ENCODE peak calls at places on chromosome 12, in five cellular contexts. One of them, this sample, is unnamed.

GRCh38 chr12:78759387-78759786 is 105.2 kb upstream of the SYT1 start:
- DNase-seq in pancreas: no peak
- DNase-seq in heart left ventricle: no peak
- DNase-seq in A549: peak
- DNase-seq in activated CD8-positive, alpha-beta T cell treated with anti-CD3 and anti-CD28 coated beads for 36 hours: no peak
- DNase-seq in this sample: no peak

GRCh38 chr12:108744021-108744897 is 12.9 kb upstream of the CORO1C start:
- DNase-seq in pancreas: no peak
- DNase-seq in heart left ventricle: no peak
- DNase-seq in A549: no peak
- DNase-seq in activated CD8-positive, alpha-beta T cell treated with anti-CD3 and anti-CD28 coated beads for 36 hours: no peak
- DNase-seq in this sample: no peak

GRCh38 chr12:108562348-108563134 is at the start of gene ISCU:
- DNase-seq in pancreas: peak
- DNase-seq in heart left ventricle: peak
- DNase-seq in A549: peak
- DNase-seq in activated CD8-positive, alpha-beta T cell treated with anti-CD3 and anti-CD28 coated beads for 36 hours: peak
- DNase-seq in this sample: peak

GRCh38 chr12:84636801-84637285 is 275.8 kb downstream of the SLC6A15 start:
- DNase-seq in pancreas: no peak
- DNase-seq in heart left ventricle: no peak
- DNase-seq in A549: no peak
- DNase-seq in activated CD8-positive, alpha-beta T cell treated with anti-CD3 and anti-CD28 coated beads for 36 hours: no peak
- DNase-seq in this sample: no peak

GRCh38 chr12:41509655-41510054 is 321.5 kb downstream of the PDZRN4 start:
- DNase-seq in pancreas: no peak
- DNase-seq in heart left ventricle: no peak
- DNase-seq in A549: no peak
- DNase-seq in activated CD8-positive, alpha-beta T cell treated with anti-CD3 and anti-CD28 coated beads for 36 hours: no peak
- DNase-seq in this sample: no peak

GRCh38 chr12:32344047-32344446 is 55.3 kb upstream of the FGD4 start:
- DNase-seq in pancreas: no peak
- DNase-seq in heart left ventricle: no peak
- DNase-seq in A549: peak
- DNase-seq in activated CD8-positive, alpha-beta T cell treated with anti-CD3 and anti-CD28 coated beads for 36 hours: no peak
- DNase-seq in this sample: no peak

GRCh38 chr12:29656762-29657538 is 126.8 kb downstream of the TMTC1 start:
- DNase-seq in pancreas: no peak
- DNase-seq in heart left ventricle: no peak
- DNase-seq in A549: no peak
- DNase-seq in activated CD8-positive, alpha-beta T cell treated with anti-CD3 and anti-CD28 coated beads for 36 hours: no peak
- DNase-seq in this sample: no peak

GRCh38 chr12:70321182-70321581 is 44.9 kb upstream of the KCNMB4 start:
- DNase-seq in pancreas: no peak
- DNase-seq in heart left ventricle: no peak
- DNase-seq in A549: no peak
- DNase-seq in activated CD8-positive, alpha-beta T cell treated with anti-CD3 and anti-CD28 coated beads for 36 hours: no peak
- DNase-seq in this sample: no peak

GRCh38 chr12:53593031-53593430 is 33.2 kb downstream of the ATF7 start:
- DNase-seq in pancreas: no peak
- DNase-seq in heart left ventricle: no peak
- DNase-seq in A549: no peak
- DNase-seq in activated CD8-positive, alpha-beta T cell treated with anti-CD3 and anti-CD28 coated beads for 36 hours: no peak
- DNase-seq in this sample: no peak

GRCh38 chr12:3247077-3247476 is 169.9 kb downstream of the TSPAN9 start:
- DNase-seq in pancreas: no peak
- DNase-seq in heart left ventricle: no peak
- DNase-seq in A549: no peak
- DNase-seq in activated CD8-positive, alpha-beta T cell treated with anti-CD3 and anti-CD28 coated beads for 36 hours: no peak
- DNase-seq in this sample: no peak

GRCh38 chr12:62658910-62659309 is 192.3 kb downstream of the MON2 start:
- DNase-seq in pancreas: no peak
- DNase-seq in heart left ventricle: no peak
- DNase-seq in A549: no peak
- DNase-seq in activated CD8-positive, alpha-beta T cell treated with anti-CD3 and anti-CD28 coated beads for 36 hours: no peak
- DNase-seq in this sample: no peak

GRCh38 chr12:44193281-44193680 is 357.4 kb downstream of the TMEM117 start:
- DNase-seq in pancreas: no peak
- DNase-seq in heart left ventricle: no peak
- DNase-seq in A549: no peak
- DNase-seq in activated CD8-positive, alpha-beta T cell treated with anti-CD3 and anti-CD28 coated beads for 36 hours: no peak
- DNase-seq in this sample: no peak

GRCh38 chr12:85623726-85624125 is 212.5 kb downstream of the RASSF9 start:
- DNase-seq in pancreas: no peak
- DNase-seq in heart left ventricle: no peak
- DNase-seq in A549: no peak
- DNase-seq in activated CD8-positive, alpha-beta T cell treated with anti-CD3 and anti-CD28 coated beads for 36 hours: no peak
- DNase-seq in this sample: no peak

GRCh38 chr12:123983822-123984485 is 10.9 kb downstream of the ZNF664 start:
- DNase-seq in pancreas: no peak
- DNase-seq in heart left ventricle: peak
- DNase-seq in A549: peak
- DNase-seq in activated CD8-positive, alpha-beta T cell treated with anti-CD3 and anti-CD28 coated beads for 36 hours: peak
- DNase-seq in this sample: no peak

GRCh38 chr12:106205208-106206069 is 42.4 kb downstream of the CKAP4 start:
- DNase-seq in pancreas: no peak
- DNase-seq in heart left ventricle: peak
- DNase-seq in A549: peak
- DNase-seq in activated CD8-positive, alpha-beta T cell treated with anti-CD3 and anti-CD28 coated beads for 36 hours: no peak
- DNase-seq in this sample: no peak

GRCh38 chr12:66118240-66118891 is 12.2 kb downstream of the LLPH start:
- DNase-seq in pancreas: no peak
- DNase-seq in heart left ventricle: no peak
- DNase-seq in A549: no peak
- DNase-seq in activated CD8-positive, alpha-beta T cell treated with anti-CD3 and anti-CD28 coated beads for 36 hours: no peak
- DNase-seq in this sample: no peak

GRCh38 chr12:25767613-25768012 is 190.9 kb upstream of the RASSF8 start:
- DNase-seq in pancreas: no peak
- DNase-seq in heart left ventricle: no peak
- DNase-seq in A549: no peak
- DNase-seq in activated CD8-positive, alpha-beta T cell treated with anti-CD3 and anti-CD28 coated beads for 36 hours: no peak
- DNase-seq in this sample: no peak

GRCh38 chr12:110338754-110339153 is 57.7 kb downstream of the ATP2A2 start:
- DNase-seq in pancreas: no peak
- DNase-seq in heart left ventricle: no peak
- DNase-seq in A549: no peak
- DNase-seq in activated CD8-positive, alpha-beta T cell treated with anti-CD3 and anti-CD28 coated beads for 36 hours: no peak
- DNase-seq in this sample: no peak

GRCh38 chr12:93638954-93639353 is 38.2 kb upstream of the CRADD start:
- DNase-seq in pancreas: no peak
- DNase-seq in heart left ventricle: no peak
- DNase-seq in A549: no peak
- DNase-seq in activated CD8-positive, alpha-beta T cell treated with anti-CD3 and anti-CD28 coated beads for 36 hours: no peak
- DNase-seq in this sample: no peak

GRCh38 chr12:109905301-109905700 is 5.2 kb downstream of the TCHP start:
- DNase-seq in pancreas: no peak
- DNase-seq in heart left ventricle: no peak
- DNase-seq in A549: no peak
- DNase-seq in activated CD8-positive, alpha-beta T cell treated with anti-CD3 and anti-CD28 coated beads for 36 hours: no peak
- DNase-seq in this sample: no peak

DNA sequence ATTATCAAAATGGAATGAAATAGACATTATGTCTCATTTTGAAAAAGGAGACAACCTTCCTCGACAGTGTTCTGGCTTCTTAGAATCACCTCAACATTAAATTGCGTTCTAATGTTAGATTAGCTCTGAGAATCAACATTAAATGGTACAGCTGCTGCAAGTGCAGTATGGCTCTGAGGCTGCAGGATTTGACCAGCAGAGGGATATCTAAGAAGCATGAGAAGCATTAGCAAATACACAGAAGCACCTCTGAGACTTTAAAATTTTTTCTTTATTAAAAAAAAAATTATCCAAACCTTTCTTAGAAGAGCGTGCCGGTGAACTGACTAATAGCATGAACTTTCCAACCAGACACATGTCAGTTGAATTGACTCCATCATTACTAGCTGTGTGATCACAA is 253.4 kb upstream of the LRIG3 start:
- DNase-seq in pancreas: no peak
- DNase-seq in heart left ventricle: no peak
- DNase-seq in A549: no peak
- DNase-seq in activated CD8-positive, alpha-beta T cell treated with anti-CD3 and anti-CD28 coated beads for 36 hours: no peak
- DNase-seq in this sample: no peak
- TF ChIP-seq CTCF in pancreas: no peak
- TF ChIP-seq CTCF in heart left ventricle: no peak
- TF ChIP-seq CTCF in A549: no peak
- TF ChIP-seq CTCF in activated CD8-positive, alpha-beta T cell treated with anti-CD3 and anti-CD28 coated beads for 36 hours: no peak
- TF ChIP-seq CTCF in this sample: no peak

GRCh38 chr12:6868211-6869048 is 1.1 kb downstream of the TPI1 start:
- DNase-seq in pancreas: no peak
- DNase-seq in heart left ventricle: no peak
- DNase-seq in A549: no peak
- DNase-seq in activated CD8-positive, alpha-beta T cell treated with anti-CD3 and anti-CD28 coated beads for 36 hours: peak
- DNase-seq in this sample: no peak
- TF ChIP-seq CTCF in pancreas: no peak
- TF ChIP-seq CTCF in heart left ventricle: no peak
- TF ChIP-seq CTCF in A549: no peak
- TF ChIP-seq CTCF in activated CD8-positive, alpha-beta T cell treated with anti-CD3 and anti-CD28 coated beads for 36 hours: no peak
- TF ChIP-seq CTCF in this sample: no peak

GRCh38 chr12:130063866-130064265 is 98.4 kb upstream of the FZD10 start:
- DNase-seq in pancreas: no peak
- DNase-seq in heart left ventricle: no peak
- DNase-seq in A549: no peak
- DNase-seq in activated CD8-positive, alpha-beta T cell treated with anti-CD3 and anti-CD28 coated beads for 36 hours: no peak
- DNase-seq in this sample: no peak

GRCh38 chr12:130070017-130070653 is 92.1 kb upstream of the FZD10 start:
- DNase-seq in pancreas: no peak
- DNase-seq in heart left ventricle: peak
- DNase-seq in A549: peak
- DNase-seq in activated CD8-positive, alpha-beta T cell treated with anti-CD3 and anti-CD28 coated beads for 36 hours: no peak
- DNase-seq in this sample: no peak

GRCh38 chr12:130066742-130067141 is 95.5 kb upstream of the FZD10 start:
- DNase-seq in pancreas: no peak
- DNase-seq in heart left ventricle: no peak
- DNase-seq in A549: no peak
- DNase-seq in activated CD8-positive, alpha-beta T cell treated with anti-CD3 and anti-CD28 coated beads for 36 hours: no peak
- DNase-seq in this sample: no peak

GRCh38 chr12:130068741-130069140 is 93.5 kb upstream of the FZD10 start:
- DNase-seq in pancreas: no peak
- DNase-seq in heart left ventricle: no peak
- DNase-seq in A549: no peak
- DNase-seq in activated CD8-positive, alpha-beta T cell treated with anti-CD3 and anti-CD28 coated beads for 36 hours: no peak
- DNase-seq in this sample: no peak

GRCh38 chr12:130064999-130065398 is 97.3 kb upstream of the FZD10 start:
- DNase-seq in pancreas: no peak
- DNase-seq in heart left ventricle: no peak
- DNase-seq in A549: no peak
- DNase-seq in activated CD8-positive, alpha-beta T cell treated with anti-CD3 and anti-CD28 coated beads for 36 hours: no peak
- DNase-seq in this sample: no peak
- TF ChIP-seq CTCF in pancreas: no peak
- TF ChIP-seq CTCF in heart left ventricle: no peak
- TF ChIP-seq CTCF in A549: no peak
- TF ChIP-seq CTCF in activated CD8-positive, alpha-beta T cell treated with anti-CD3 and anti-CD28 coated beads for 36 hours: no peak
- TF ChIP-seq CTCF in this sample: no peak

GRCh38 chr12:64193045-64193444 is 29.1 kb downstream of the KICS2 start:
- DNase-seq in pancreas: no peak
- DNase-seq in heart left ventricle: no peak
- DNase-seq in A549: no peak
- DNase-seq in activated CD8-positive, alpha-beta T cell treated with anti-CD3 and anti-CD28 coated beads for 36 hours: no peak
- DNase-seq in this sample: no peak
- TF ChIP-seq CTCF in pancreas: no peak
- TF ChIP-seq CTCF in heart left ventricle: no peak
- TF ChIP-seq CTCF in A549: no peak
- TF ChIP-seq CTCF in activated CD8-positive, alpha-beta T cell treated with anti-CD3 and anti-CD28 coated beads for 36 hours: no peak
- TF ChIP-seq CTCF in this sample: no peak

GRCh38 chr12:50276912-50277671 is 6.2 kb downstream of the LIMA1 start:
- DNase-seq in pancreas: no peak
- DNase-seq in heart left ventricle: no peak
- DNase-seq in A549: no peak
- DNase-seq in activated CD8-positive, alpha-beta T cell treated with anti-CD3 and anti-CD28 coated beads for 36 hours: no peak
- DNase-seq in this sample: no peak
- TF ChIP-seq CTCF in pancreas: no peak
- TF ChIP-seq CTCF in heart left ventricle: no peak
- TF ChIP-seq CTCF in A549: no peak
- TF ChIP-seq CTCF in activated CD8-positive, alpha-beta T cell treated with anti-CD3 and anti-CD28 coated beads for 36 hours: no peak
- TF ChIP-seq CTCF in this sample: no peak

GRCh38 chr12:34400986-34401658 is 378.8 kb downstream of the ALG10 start:
- DNase-seq in pancreas: peak
- DNase-seq in heart left ventricle: peak
- DNase-seq in A549: no peak
- DNase-seq in activated CD8-positive, alpha-beta T cell treated with anti-CD3 and anti-CD28 coated beads for 36 hours: no peak
- DNase-seq in this sample: peak
- TF ChIP-seq CTCF in pancreas: no peak
- TF ChIP-seq CTCF in heart left ventricle: no peak
- TF ChIP-seq CTCF in A549: no peak
- TF ChIP-seq CTCF in activated CD8-positive, alpha-beta T cell treated with anti-CD3 and anti-CD28 coated beads for 36 hours: no peak
- TF ChIP-seq CTCF in this sample: no peak

GRCh38 chr12:130710001-130710732 is 5.9 kb downstream of the RIMBP2 start:
- DNase-seq in pancreas: no peak
- DNase-seq in heart left ventricle: no peak
- DNase-seq in A549: no peak
- DNase-seq in activated CD8-positive, alpha-beta T cell treated with anti-CD3 and anti-CD28 coated beads for 36 hours: no peak
- DNase-seq in this sample: no peak

GRCh38 chr12:130710733-130711080 is 5.4 kb downstream of the RIMBP2 start:
- DNase-seq in pancreas: no peak
- DNase-seq in heart left ventricle: no peak
- DNase-seq in A549: no peak
- DNase-seq in activated CD8-positive, alpha-beta T cell treated with anti-CD3 and anti-CD28 coated beads for 36 hours: no peak
- DNase-seq in this sample: no peak

GRCh38 chr12:130708648-130709047 is 7.5 kb downstream of the RIMBP2 start:
- DNase-seq in pancreas: no peak
- DNase-seq in heart left ventricle: no peak
- DNase-seq in A549: no peak
- DNase-seq in activated CD8-positive, alpha-beta T cell treated with anti-CD3 and anti-CD28 coated beads for 36 hours: no peak
- DNase-seq in this sample: no peak

GRCh38 chr12:130707571-130707891 is 8.6 kb downstream of the RIMBP2 start:
- DNase-seq in pancreas: no peak
- DNase-seq in heart left ventricle: no peak
- DNase-seq in A549: no peak
- DNase-seq in activated CD8-positive, alpha-beta T cell treated with anti-CD3 and anti-CD28 coated beads for 36 hours: no peak
- DNase-seq in this sample: no peak

DNA sequence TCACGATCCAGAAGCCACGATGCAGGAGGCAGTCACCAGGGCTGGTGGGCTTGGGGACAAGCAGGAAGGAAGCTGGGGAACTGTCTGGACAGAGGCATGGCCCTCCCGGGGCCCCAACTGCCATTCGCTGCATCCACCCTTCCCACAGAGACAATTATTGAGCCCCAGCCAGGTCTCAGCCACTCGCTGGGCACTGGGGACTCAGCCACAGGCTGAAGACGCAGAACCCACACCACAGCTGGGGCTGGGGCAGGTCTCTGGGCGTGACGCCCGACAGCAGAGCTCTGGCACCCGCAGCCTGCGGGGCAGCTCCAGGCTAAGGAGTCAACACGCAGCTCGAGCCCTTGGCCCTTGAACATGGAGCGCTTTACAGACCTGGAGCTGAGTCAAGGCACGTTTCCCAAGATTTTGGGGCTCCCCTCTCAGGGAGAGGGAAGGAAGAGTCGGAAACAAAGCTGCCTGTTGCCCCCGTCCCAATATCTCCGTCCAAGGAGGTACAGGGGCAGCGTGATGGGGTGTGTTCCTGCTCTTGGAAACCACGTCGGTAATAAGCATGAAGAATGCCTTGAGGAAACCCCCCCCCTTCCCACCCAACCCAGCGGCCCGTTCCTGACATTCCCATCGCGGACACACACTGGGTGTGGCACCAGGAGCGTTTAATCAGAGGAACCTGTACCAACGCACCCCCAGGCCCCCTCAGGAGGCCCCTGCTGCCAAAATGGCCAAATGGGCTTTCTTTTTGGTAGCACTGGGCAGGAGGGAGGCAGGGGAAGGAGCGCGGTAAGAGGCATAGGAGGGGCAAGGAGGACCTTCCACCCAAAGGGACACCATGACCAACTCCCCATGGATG is 6.7 kb downstream of the RIMBP2 start:
- DNase-seq in pancreas: no peak
- DNase-seq in heart left ventricle: no peak
- DNase-seq in A549: no peak
- DNase-seq in activated CD8-positive, alpha-beta T cell treated with anti-CD3 and anti-CD28 coated beads for 36 hours: no peak
- DNase-seq in this sample: no peak
- TF ChIP-seq CTCF in pancreas: no peak
- TF ChIP-seq CTCF in heart left ventricle: no peak
- TF ChIP-seq CTCF in A549: no peak
- TF ChIP-seq CTCF in activated CD8-positive, alpha-beta T cell treated with anti-CD3 and anti-CD28 coated beads for 36 hours: no peak
- TF ChIP-seq CTCF in this sample: no peak